ENCODE peak calls at places on chromosomes 4 and X, in nine cellular contexts. J is K562, M is HCT116, C is heart left ventricle, R is gastrocnemius medialis, A is A549, U is upper lobe of left lung, Y is body of pancreas, I is HepG2. L is an unnamed sample.

GRCh38 chrX:154020500-154021115 is 906 bp upstream of the IRAK1 start:
- ATAC-seq in J (no peak), M (peak), C (no peak), R (peak), A (peak), U (no peak), Y (no peak), I (peak), L (no peak)

GRCh38 chr4:15794905-15795304 is 16.8 kb downstream of the CD38 start:
- ATAC-seq in J (no peak), M (no peak), C (no peak), R (no peak), A (no peak), U (no peak), Y (no peak), I (no peak), L (no peak)

GRCh38 chr4:6277935-6278800 is 8.5 kb downstream of the WFS1 start:
- ATAC-seq in J (no peak), M (no peak), C (no peak), R (no peak), A (no peak), U (no peak), Y (no peak), I (peak), L (no peak)

GRCh38 chr4:62560858-62561257 is 1360.7 kb downstream of the ADGRL3 start:
- ATAC-seq in J (no peak), M (no peak), C (no peak), R (no peak), A (no peak), U (no peak), Y (no peak), I (no peak), L (no peak)

GRCh38 chr4:51885371-51885770 is 42.4 kb downstream of the DCUN1D4 start:
- ATAC-seq in J (peak), M (peak), C (peak), R (no peak), A (no peak), U (no peak), Y (peak), I (peak), L (no peak)

GRCh38 chrX:69307736-69308135 is 142.5 kb upstream of the PJA1 start:
- ATAC-seq in J (no peak), M (no peak), C (no peak), R (no peak), A (no peak), U (no peak), Y (no peak), I (no peak), L (no peak)

GRCh38 chrX:10126044-10126443 is 30.7 kb upstream of the CLCN4 start:
- ATAC-seq in J (no peak), M (no peak), C (no peak), R (peak), A (no peak), U (peak), Y (no peak), I (no peak), L (no peak)

GRCh38 chr4:85642356-85643100 is 167.6 kb downstream of the ARHGAP24 start:
- ATAC-seq in J (peak), M (no peak), C (no peak), R (no peak), A (no peak), U (no peak), Y (no peak), I (no peak), L (no peak)

GRCh38 chr4:6221296-6221850 is 21.0 kb upstream of the JAKMIP1 start:
- ATAC-seq in J (no peak), M (no peak), C (no peak), R (no peak), A (no peak), U (no peak), Y (peak), I (no peak), L (no peak)

GRCh38 chrX:28668957-28669356 is 81.7 kb downstream of the IL1RAPL1 start:
- ATAC-seq in J (no peak), M (no peak), C (no peak), R (no peak), A (no peak), U (no peak), Y (no peak), I (no peak), L (no peak)

GRCh38 chrX:130100180-130100579 is 10.1 kb downstream of the ELF4 start:
- ATAC-seq in J (peak), M (no peak), C (peak), R (peak), A (no peak), U (no peak), Y (peak), I (no peak), L (peak)

GRCh38 chrX:20567108-20567507 is 300.4 kb upstream of the RPS6KA3 start:
- ATAC-seq in J (no peak), M (no peak), C (no peak), R (no peak), A (no peak), U (no peak), Y (no peak), I (no peak), L (no peak)

GRCh38 chr4:188289531-188289930 is 150.3 kb downstream of the TRIML1 start:
- ATAC-seq in J (no peak), M (no peak), C (no peak), R (no peak), A (no peak), U (no peak), Y (no peak), I (no peak), L (no peak)
- TF ChIP-seq POLR2A in J (no peak), M (no peak), C (no peak), R (no peak), A (no peak), U (no peak), Y (no peak), I (no peak), L (no peak)

GRCh38 chr4:118836763-118837507 is 1.0 kb upstream of the SEC24D start:
- ATAC-seq in J (no peak), M (no peak), C (no peak), R (no peak), A (peak), U (no peak), Y (no peak), I (peak), L (no peak)

GRCh38 chr4:118835896-118836762 is at the start of gene SEC24D:
- ATAC-seq in J (peak), M (peak), C (peak), R (peak), A (peak), U (peak), Y (peak), I (peak), L (peak)

GRCh38 chr4:118834960-118835895 is 698 bp downstream of the SEC24D start:
- ATAC-seq in J (peak), M (peak), C (peak), R (peak), A (peak), U (peak), Y (peak), I (peak), L (peak)

GRCh38 chr4:118834070-118834469 is 1.9 kb downstream of the SEC24D start:
- ATAC-seq in J (no peak), M (no peak), C (no peak), R (no peak), A (no peak), U (no peak), Y (no peak), I (no peak), L (no peak)

DNA sequence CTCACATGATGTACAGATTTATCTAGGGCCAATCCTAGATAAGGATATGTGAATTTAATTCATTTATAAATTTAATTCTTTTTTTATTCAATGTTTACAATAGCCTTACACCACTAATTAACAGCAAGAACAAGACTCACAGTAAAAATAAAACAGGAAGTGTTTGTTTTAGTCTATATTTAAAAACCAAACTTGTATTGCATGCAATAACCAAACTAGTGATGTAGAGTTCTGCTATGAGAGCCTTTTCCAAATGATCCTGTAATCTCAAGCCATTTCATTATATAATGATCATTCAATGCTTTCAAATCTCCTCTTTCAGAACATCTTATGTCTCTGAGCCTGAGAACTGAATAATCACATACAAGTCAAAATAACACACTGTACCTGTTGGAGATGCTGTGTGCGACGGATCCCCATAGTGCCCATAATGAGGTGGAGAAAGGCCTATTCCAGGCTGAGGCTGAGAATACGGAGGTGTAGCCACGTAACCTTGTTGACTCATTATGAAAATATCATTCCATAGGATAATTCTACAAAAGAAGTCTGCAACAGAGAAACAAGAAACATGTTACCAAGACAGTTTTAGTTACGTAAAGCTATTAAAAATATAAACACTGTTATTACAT is 2.6 kb downstream of the SEC24D start:
- ATAC-seq in J (no peak), M (no peak), C (no peak), R (no peak), A (no peak), U (no peak), Y (no peak), I (no peak), L (no peak)
- H3K4me3 ChIP-seq in J (no peak), M (no peak), C (peak), R (no peak), A (no peak), U (no peak), Y (no peak), I (peak), L (no peak)

GRCh38 chr4:1793496-1793840 is 375 bp downstream of the FGFR3 start:
- ATAC-seq in J (peak), M (peak), C (peak), R (peak), A (peak), U (no peak), Y (peak), I (no peak), L (peak)

GRCh38 chr4:1793940-1794808 is 1.1 kb downstream of the FGFR3 start:
- ATAC-seq in J (peak), M (peak), C (no peak), R (no peak), A (peak), U (no peak), Y (no peak), I (no peak), L (peak)

GRCh38 chr4:1792158-1792831 is 798 bp upstream of the FGFR3 start:
- ATAC-seq in J (no peak), M (no peak), C (no peak), R (no peak), A (no peak), U (no peak), Y (no peak), I (peak), L (no peak)

GRCh38 chr4:1794809-1795303 is 1.8 kb downstream of the FGFR3 start:
- ATAC-seq in J (peak), M (peak), C (no peak), R (no peak), A (no peak), U (no peak), Y (no peak), I (no peak), L (no peak)

DNA sequence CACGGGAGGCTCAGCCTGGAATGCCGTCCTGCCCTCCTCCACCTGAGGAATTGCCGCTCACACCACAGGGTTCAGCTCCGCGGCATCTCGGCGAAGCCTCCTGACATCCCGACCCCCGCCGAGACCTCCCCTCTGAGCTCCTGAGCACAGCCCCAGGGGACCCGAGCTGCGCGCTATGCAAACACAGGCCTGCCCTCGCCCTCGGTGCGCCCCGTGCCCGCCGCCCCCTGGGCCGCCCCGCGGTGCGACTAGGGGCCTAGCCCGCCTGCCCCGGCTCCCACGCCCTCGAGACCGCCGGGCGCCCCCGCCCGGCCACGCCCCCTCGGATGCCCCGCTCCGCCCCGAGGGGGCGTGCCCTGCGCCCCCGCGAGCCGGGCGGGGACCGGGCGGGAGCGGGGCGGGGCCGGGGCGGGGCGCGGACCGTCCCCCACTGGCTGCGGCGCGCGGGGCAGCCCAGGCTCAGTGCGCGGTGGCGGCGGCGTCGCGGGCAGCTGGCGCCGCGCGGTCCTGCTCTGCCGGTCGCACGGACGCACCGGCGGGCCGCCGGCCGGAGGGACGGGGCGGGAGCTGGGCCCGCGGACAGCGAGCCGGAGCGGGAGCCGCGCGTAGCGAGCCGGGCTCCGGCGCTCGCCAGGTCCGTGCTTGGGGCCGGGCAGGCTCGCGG is at the start of gene FGFR3:
- ATAC-seq in J (peak), M (peak), C (peak), R (peak), A (peak), U (no peak), Y (peak), I (peak), L (peak)
- TF ChIP-seq POLR2A in J (no peak), M (peak), C (no peak), R (peak), A (peak), U (peak), Y (peak), I (peak), L (no peak)

GRCh38 chrX:110791206-110791605 is 4.4 kb downstream of the CHRDL1 start:
- ATAC-seq in J (no peak), M (no peak), C (no peak), R (no peak), A (no peak), U (no peak), Y (no peak), I (no peak), L (no peak)

GRCh38 chrX:110794601-110795000 is 1.0 kb downstream of the CHRDL1 start:
- ATAC-seq in J (no peak), M (no peak), C (no peak), R (no peak), A (no peak), U (no peak), Y (no peak), I (no peak), L (no peak)

DNA sequence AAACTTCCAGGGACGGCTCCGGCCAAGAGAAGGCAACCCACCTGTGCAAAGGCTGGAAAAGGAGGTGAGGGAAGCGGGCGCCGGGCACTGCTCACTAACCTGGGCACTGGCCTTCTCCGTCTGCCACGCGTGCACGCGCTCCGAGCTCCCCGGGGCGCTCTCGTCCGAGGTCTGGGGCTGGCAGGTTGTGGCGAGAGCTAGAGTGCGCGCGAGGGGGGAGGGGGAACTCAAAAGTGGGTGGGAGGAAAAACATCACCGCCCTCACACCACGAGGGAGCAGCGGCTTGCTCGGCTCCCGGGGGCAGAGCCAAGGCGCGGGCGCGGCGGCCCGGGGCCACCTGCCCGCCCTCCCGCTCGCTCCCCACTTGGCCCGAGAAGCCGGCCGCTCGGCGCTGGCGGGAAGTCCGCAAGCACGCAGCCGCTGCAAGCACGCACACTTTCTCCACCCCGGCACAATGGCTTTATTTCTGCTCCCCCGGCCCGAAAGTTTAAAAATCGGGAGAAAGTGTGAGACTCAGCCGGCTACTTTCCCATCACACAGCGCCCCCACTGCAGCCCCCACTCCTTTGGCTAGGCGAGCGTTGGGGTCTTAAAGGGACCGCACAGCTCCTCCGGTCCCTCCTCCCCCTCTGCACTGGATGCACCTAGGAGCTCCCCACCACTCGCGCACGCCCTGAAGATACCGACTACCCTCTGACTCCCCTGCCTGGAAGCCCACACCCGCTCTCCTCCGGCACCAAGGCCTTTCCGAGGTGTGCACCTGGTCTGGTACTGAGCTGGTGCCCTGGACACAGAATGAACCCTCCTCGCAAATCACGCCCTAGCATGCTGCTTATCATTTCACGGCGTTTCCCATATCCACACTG is at the start of gene CHRDL1:
- ATAC-seq in J (no peak), M (no peak), C (peak), R (no peak), A (peak), U (peak), Y (peak), I (peak), L (peak)
- H3K4me3 ChIP-seq in J (no peak), M (no peak), C (peak), R (peak), A (peak), U (peak), Y (no peak), I (peak), L (peak)

GRCh38 chr4:153488719-153489384 is 22.7 kb downstream of the TMEM131L start:
- ATAC-seq in J (no peak), M (no peak), C (peak), R (peak), A (no peak), U (peak), Y (no peak), I (no peak), L (no peak)

GRCh38 chr4:153485374-153485773 is 19.2 kb downstream of the TMEM131L start:
- ATAC-seq in J (no peak), M (no peak), C (no peak), R (no peak), A (no peak), U (no peak), Y (no peak), I (no peak), L (no peak)

GRCh38 chr4:153488006-153488718 is 22.0 kb downstream of the TMEM131L start:
- ATAC-seq in J (no peak), M (no peak), C (peak), R (peak), A (no peak), U (peak), Y (no peak), I (no peak), L (peak)

GRCh38 chr4:153485860-153486259 is 19.7 kb downstream of the TMEM131L start:
- ATAC-seq in J (no peak), M (peak), C (no peak), R (no peak), A (peak), U (no peak), Y (no peak), I (no peak), L (no peak)

DNA sequence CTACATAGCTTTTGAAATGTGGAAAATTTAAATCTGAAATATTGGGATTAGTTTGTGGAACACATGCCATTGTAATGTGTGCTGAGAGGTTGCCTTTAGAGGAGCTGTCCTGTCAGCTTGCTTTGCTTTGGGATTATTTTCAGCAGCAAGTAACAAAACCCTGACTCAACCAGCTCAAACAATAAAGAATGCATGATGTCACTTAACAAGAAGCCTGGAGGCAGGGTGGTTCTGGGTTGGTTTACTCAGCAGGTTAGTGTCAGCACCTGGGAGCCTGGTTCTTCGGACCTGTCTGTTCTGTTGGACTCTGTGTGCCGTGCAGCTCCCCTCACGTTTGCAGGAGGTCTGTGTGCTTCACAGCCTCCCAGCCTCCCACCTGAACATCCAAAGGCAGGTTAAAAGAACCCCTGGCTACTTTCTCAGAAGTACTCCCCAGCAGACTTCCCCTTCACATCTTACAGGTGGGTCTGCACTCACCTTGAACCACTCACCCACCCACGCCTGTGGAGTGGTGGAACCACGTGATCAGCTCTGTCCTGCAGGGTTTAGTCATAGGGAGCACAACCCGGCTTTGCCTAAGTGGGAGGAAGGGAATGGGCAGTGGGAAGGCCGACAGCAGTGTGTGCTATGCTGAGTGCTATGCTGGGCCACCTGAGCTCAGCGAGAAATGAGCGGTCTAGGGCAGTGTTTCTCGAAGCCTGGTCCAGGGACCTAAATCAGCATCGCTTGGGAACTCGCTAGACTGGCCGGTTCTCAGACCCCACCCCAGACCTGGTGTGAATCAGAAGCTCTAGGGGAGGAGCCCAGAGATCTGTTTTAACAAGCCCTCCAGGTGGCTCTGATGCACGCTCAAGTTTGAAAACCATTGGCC is 20.4 kb downstream of the TMEM131L start:
- ATAC-seq in J (peak), M (peak), C (peak), R (peak), A (peak), U (peak), Y (peak), I (peak), L (peak)
- TF ChIP-seq POLR2A in J (no peak), M (no peak), C (no peak), R (no peak), A (no peak), U (no peak), Y (no peak), I (no peak), L (no peak)

GRCh38 chr4:54234497-54235205 is 5.6 kb downstream of the PDGFRA start:
- ATAC-seq in J (peak), M (peak), C (no peak), R (no peak), A (no peak), U (no peak), Y (no peak), I (peak), L (no peak)
- H3K4me3 ChIP-seq in J (no peak), M (no peak), C (peak), R (no peak), A (peak), U (peak), Y (no peak), I (no peak), L (peak)

DNA sequence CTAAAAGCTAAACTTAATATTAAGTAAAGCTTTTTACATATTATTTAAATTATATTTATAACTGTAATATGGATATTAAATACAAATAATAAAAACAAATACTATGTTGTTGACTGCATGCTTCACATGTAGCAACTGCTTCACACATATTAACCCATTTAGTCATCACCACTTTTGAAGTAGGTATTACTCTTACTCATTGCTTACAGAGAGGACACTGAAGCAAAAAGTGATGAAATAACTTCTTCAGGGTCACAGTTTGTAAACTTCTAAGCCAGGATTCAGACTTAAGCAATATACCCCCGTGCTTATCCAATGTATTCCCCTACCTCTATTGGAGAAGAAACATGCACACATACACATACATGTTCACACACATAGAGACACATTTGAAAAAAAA is 166.6 kb downstream of the DKK2 start:
- ATAC-seq in J (no peak), M (no peak), C (no peak), R (no peak), A (no peak), U (no peak), Y (no peak), I (no peak), L (no peak)
- TF ChIP-seq POLR2A in J (no peak), M (no peak), C (no peak), R (no peak), A (no peak), U (no peak), Y (no peak), I (no peak), L (no peak)